ENCODE peak calls at places on chromosomes 11 and 22, in nine cellular contexts. One of them, this sample, is unnamed.

GRCh38 chr22:41927813-41928212 is 1.2 kb upstream of the TNFRSF13C start:
- DNase-seq in PC-3: no peak
- DNase-seq in SW480: no peak
- DNase-seq in stimulated activated CD8-positive, alpha-beta memory T cell treated with anti-CD3 and anti-CD28 coated beads, Interleukin-15, amount 100 ng/mL, for 1 hour: no peak
- DNase-seq in GM12865: no peak
- DNase-seq in effector CD4-positive, alpha-beta T cell: no peak
- DNase-seq in activated naive CD4-positive, alpha-beta T cell treated with anti-CD3 and anti-CD28 coated beads, Interleukin-2, amount 50 U/mL, for 16 hours: no peak
- DNase-seq in spleen: peak; percentile 67
- DNase-seq in progenitor cell of endocrine pancreas: no peak
- DNase-seq in this sample: no peak

GRCh38 chr11:2675540-2675939 is 24.3 kb downstream of the KCNQ1OT1 start:
- DNase-seq in PC-3: no peak
- DNase-seq in SW480: no peak
- DNase-seq in stimulated activated CD8-positive, alpha-beta memory T cell treated with anti-CD3 and anti-CD28 coated beads, Interleukin-15, amount 100 ng/mL, for 1 hour: no peak
- DNase-seq in GM12865: no peak
- DNase-seq in effector CD4-positive, alpha-beta T cell: no peak
- DNase-seq in activated naive CD4-positive, alpha-beta T cell treated with anti-CD3 and anti-CD28 coated beads, Interleukin-2, amount 50 U/mL, for 16 hours: no peak
- DNase-seq in spleen: peak; percentile 64
- DNase-seq in progenitor cell of endocrine pancreas: no peak
- DNase-seq in this sample: peak; percentile 45

GRCh38 chr11:126432065-126432461 is 76.6 kb downstream of the ST3GAL4 start:
- DNase-seq in PC-3: no peak
- DNase-seq in SW480: no peak
- DNase-seq in stimulated activated CD8-positive, alpha-beta memory T cell treated with anti-CD3 and anti-CD28 coated beads, Interleukin-15, amount 100 ng/mL, for 1 hour: no peak
- DNase-seq in GM12865: no peak
- DNase-seq in effector CD4-positive, alpha-beta T cell: no peak
- DNase-seq in activated naive CD4-positive, alpha-beta T cell treated with anti-CD3 and anti-CD28 coated beads, Interleukin-2, amount 50 U/mL, for 16 hours: no peak
- DNase-seq in spleen: no peak
- DNase-seq in progenitor cell of endocrine pancreas: no peak
- DNase-seq in this sample: no peak

GRCh38 chr11:75717608-75718403 is at the start of gene MOGAT2:
- DNase-seq in PC-3: no peak
- DNase-seq in SW480: no peak
- DNase-seq in stimulated activated CD8-positive, alpha-beta memory T cell treated with anti-CD3 and anti-CD28 coated beads, Interleukin-15, amount 100 ng/mL, for 1 hour: no peak
- DNase-seq in GM12865: no peak
- DNase-seq in effector CD4-positive, alpha-beta T cell: no peak
- DNase-seq in activated naive CD4-positive, alpha-beta T cell treated with anti-CD3 and anti-CD28 coated beads, Interleukin-2, amount 50 U/mL, for 16 hours: no peak
- DNase-seq in spleen: no peak
- DNase-seq in progenitor cell of endocrine pancreas: no peak
- DNase-seq in this sample: no peak

GRCh38 chr22:40019100-40019499 is 24.3 kb downstream of the FAM83F start:
- DNase-seq in PC-3: no peak
- DNase-seq in SW480: no peak
- DNase-seq in stimulated activated CD8-positive, alpha-beta memory T cell treated with anti-CD3 and anti-CD28 coated beads, Interleukin-15, amount 100 ng/mL, for 1 hour: no peak
- DNase-seq in GM12865: no peak
- DNase-seq in effector CD4-positive, alpha-beta T cell: no peak
- DNase-seq in activated naive CD4-positive, alpha-beta T cell treated with anti-CD3 and anti-CD28 coated beads, Interleukin-2, amount 50 U/mL, for 16 hours: no peak
- DNase-seq in spleen: no peak
- DNase-seq in progenitor cell of endocrine pancreas: no peak
- DNase-seq in this sample: no peak

GRCh38 chr11:108135845-108136599 is 14.7 kb downstream of the ACAT1 start:
- DNase-seq in PC-3: peak; percentile 57
- DNase-seq in SW480: no peak
- DNase-seq in stimulated activated CD8-positive, alpha-beta memory T cell treated with anti-CD3 and anti-CD28 coated beads, Interleukin-15, amount 100 ng/mL, for 1 hour: no peak
- DNase-seq in GM12865: peak; percentile 49
- DNase-seq in effector CD4-positive, alpha-beta T cell: no peak
- DNase-seq in activated naive CD4-positive, alpha-beta T cell treated with anti-CD3 and anti-CD28 coated beads, Interleukin-2, amount 50 U/mL, for 16 hours: peak; percentile 42
- DNase-seq in spleen: no peak
- DNase-seq in progenitor cell of endocrine pancreas: no peak
- DNase-seq in this sample: no peak

GRCh38 chr11:81497202-81497804 is 1236.4 kb downstream of the FAM181B start:
- DNase-seq in PC-3: peak; percentile 65
- DNase-seq in SW480: peak; percentile 39
- DNase-seq in stimulated activated CD8-positive, alpha-beta memory T cell treated with anti-CD3 and anti-CD28 coated beads, Interleukin-15, amount 100 ng/mL, for 1 hour: no peak
- DNase-seq in GM12865: peak; percentile 48
- DNase-seq in effector CD4-positive, alpha-beta T cell: no peak
- DNase-seq in activated naive CD4-positive, alpha-beta T cell treated with anti-CD3 and anti-CD28 coated beads, Interleukin-2, amount 50 U/mL, for 16 hours: no peak
- DNase-seq in spleen: no peak
- DNase-seq in progenitor cell of endocrine pancreas: no peak
- DNase-seq in this sample: peak; percentile 72

GRCh38 chr11:115222863-115223530 is 281.2 kb downstream of the CADM1 start:
- DNase-seq in PC-3: no peak
- DNase-seq in SW480: no peak
- DNase-seq in stimulated activated CD8-positive, alpha-beta memory T cell treated with anti-CD3 and anti-CD28 coated beads, Interleukin-15, amount 100 ng/mL, for 1 hour: no peak
- DNase-seq in GM12865: peak; percentile 59
- DNase-seq in effector CD4-positive, alpha-beta T cell: no peak
- DNase-seq in activated naive CD4-positive, alpha-beta T cell treated with anti-CD3 and anti-CD28 coated beads, Interleukin-2, amount 50 U/mL, for 16 hours: no peak
- DNase-seq in spleen: no peak
- DNase-seq in progenitor cell of endocrine pancreas: no peak
- DNase-seq in this sample: no peak

GRCh38 chr22:38750104-38750503 is 5.7 kb downstream of the SUN2 start:
- DNase-seq in PC-3: no peak
- DNase-seq in SW480: no peak
- DNase-seq in stimulated activated CD8-positive, alpha-beta memory T cell treated with anti-CD3 and anti-CD28 coated beads, Interleukin-15, amount 100 ng/mL, for 1 hour: no peak
- DNase-seq in GM12865: no peak
- DNase-seq in effector CD4-positive, alpha-beta T cell: no peak
- DNase-seq in activated naive CD4-positive, alpha-beta T cell treated with anti-CD3 and anti-CD28 coated beads, Interleukin-2, amount 50 U/mL, for 16 hours: no peak
- DNase-seq in spleen: no peak
- DNase-seq in progenitor cell of endocrine pancreas: no peak
- DNase-seq in this sample: no peak

GRCh38 chr11:29272019-29272654 is 744.7 kb downstream of the KCNA4 start:
- DNase-seq in PC-3: peak; percentile 45
- DNase-seq in SW480: peak; percentile 30
- DNase-seq in stimulated activated CD8-positive, alpha-beta memory T cell treated with anti-CD3 and anti-CD28 coated beads, Interleukin-15, amount 100 ng/mL, for 1 hour: no peak
- DNase-seq in GM12865: no peak
- DNase-seq in effector CD4-positive, alpha-beta T cell: no peak
- DNase-seq in activated naive CD4-positive, alpha-beta T cell treated with anti-CD3 and anti-CD28 coated beads, Interleukin-2, amount 50 U/mL, for 16 hours: no peak
- DNase-seq in spleen: no peak
- DNase-seq in progenitor cell of endocrine pancreas: no peak
- DNase-seq in this sample: no peak

GRCh38 chr11:130428692-130429681 is 578 bp upstream of the ADAMTS8 start:
- DNase-seq in PC-3: no peak
- DNase-seq in SW480: no peak
- DNase-seq in stimulated activated CD8-positive, alpha-beta memory T cell treated with anti-CD3 and anti-CD28 coated beads, Interleukin-15, amount 100 ng/mL, for 1 hour: no peak
- DNase-seq in GM12865: no peak
- DNase-seq in effector CD4-positive, alpha-beta T cell: no peak
- DNase-seq in activated naive CD4-positive, alpha-beta T cell treated with anti-CD3 and anti-CD28 coated beads, Interleukin-2, amount 50 U/mL, for 16 hours: no peak
- DNase-seq in spleen: no peak
- DNase-seq in progenitor cell of endocrine pancreas: no peak
- DNase-seq in this sample: no peak

GRCh38 chr22:11613898-11614755 is 3913.9 kb upstream of the OR11H1 start:
- DNase-seq in PC-3: no peak
- DNase-seq in SW480: no peak
- DNase-seq in stimulated activated CD8-positive, alpha-beta memory T cell treated with anti-CD3 and anti-CD28 coated beads, Interleukin-15, amount 100 ng/mL, for 1 hour: no peak
- DNase-seq in GM12865: no peak
- DNase-seq in effector CD4-positive, alpha-beta T cell: no peak
- DNase-seq in activated naive CD4-positive, alpha-beta T cell treated with anti-CD3 and anti-CD28 coated beads, Interleukin-2, amount 50 U/mL, for 16 hours: no peak
- DNase-seq in spleen: peak; percentile 56
- DNase-seq in progenitor cell of endocrine pancreas: no peak
- DNase-seq in this sample: no peak

GRCh38 chr11:107252429-107253161 is 205.0 kb downstream of the CWF19L2 start:
- DNase-seq in PC-3: no peak
- DNase-seq in SW480: no peak
- DNase-seq in stimulated activated CD8-positive, alpha-beta memory T cell treated with anti-CD3 and anti-CD28 coated beads, Interleukin-15, amount 100 ng/mL, for 1 hour: no peak
- DNase-seq in GM12865: peak; percentile 29
- DNase-seq in effector CD4-positive, alpha-beta T cell: no peak
- DNase-seq in activated naive CD4-positive, alpha-beta T cell treated with anti-CD3 and anti-CD28 coated beads, Interleukin-2, amount 50 U/mL, for 16 hours: no peak
- DNase-seq in spleen: no peak
- DNase-seq in progenitor cell of endocrine pancreas: no peak
- DNase-seq in this sample: no peak

GRCh38 chr11:11836676-11837231 is 5.0 kb upstream of the USP47 start:
- DNase-seq in PC-3: no peak
- DNase-seq in SW480: no peak
- DNase-seq in stimulated activated CD8-positive, alpha-beta memory T cell treated with anti-CD3 and anti-CD28 coated beads, Interleukin-15, amount 100 ng/mL, for 1 hour: no peak
- DNase-seq in GM12865: no peak
- DNase-seq in effector CD4-positive, alpha-beta T cell: no peak
- DNase-seq in activated naive CD4-positive, alpha-beta T cell treated with anti-CD3 and anti-CD28 coated beads, Interleukin-2, amount 50 U/mL, for 16 hours: no peak
- DNase-seq in spleen: no peak
- DNase-seq in progenitor cell of endocrine pancreas: no peak
- DNase-seq in this sample: no peak

GRCh38 chr11:24925091-24925490 is 428.2 kb downstream of the LUZP2 start:
- DNase-seq in PC-3: no peak
- DNase-seq in SW480: no peak
- DNase-seq in stimulated activated CD8-positive, alpha-beta memory T cell treated with anti-CD3 and anti-CD28 coated beads, Interleukin-15, amount 100 ng/mL, for 1 hour: no peak
- DNase-seq in GM12865: no peak
- DNase-seq in effector CD4-positive, alpha-beta T cell: no peak
- DNase-seq in activated naive CD4-positive, alpha-beta T cell treated with anti-CD3 and anti-CD28 coated beads, Interleukin-2, amount 50 U/mL, for 16 hours: no peak
- DNase-seq in spleen: no peak
- DNase-seq in progenitor cell of endocrine pancreas: no peak
- DNase-seq in this sample: no peak

GRCh38 chr11:11993814-11994213 is 14.6 kb downstream of the DKK3 start:
- DNase-seq in PC-3: peak; percentile 90
- DNase-seq in SW480: peak; percentile 84
- DNase-seq in stimulated activated CD8-positive, alpha-beta memory T cell treated with anti-CD3 and anti-CD28 coated beads, Interleukin-15, amount 100 ng/mL, for 1 hour: no peak
- DNase-seq in GM12865: no peak
- DNase-seq in effector CD4-positive, alpha-beta T cell: no peak
- DNase-seq in activated naive CD4-positive, alpha-beta T cell treated with anti-CD3 and anti-CD28 coated beads, Interleukin-2, amount 50 U/mL, for 16 hours: no peak
- DNase-seq in spleen: no peak
- DNase-seq in progenitor cell of endocrine pancreas: no peak
- DNase-seq in this sample: no peak

GRCh38 chr22:28594784-28595324 is 84.8 kb downstream of the TTC28 start:
- DNase-seq in PC-3: peak; percentile 61
- DNase-seq in SW480: peak; percentile 71
- DNase-seq in stimulated activated CD8-positive, alpha-beta memory T cell treated with anti-CD3 and anti-CD28 coated beads, Interleukin-15, amount 100 ng/mL, for 1 hour: no peak
- DNase-seq in GM12865: peak; percentile 59
- DNase-seq in effector CD4-positive, alpha-beta T cell: no peak
- DNase-seq in activated naive CD4-positive, alpha-beta T cell treated with anti-CD3 and anti-CD28 coated beads, Interleukin-2, amount 50 U/mL, for 16 hours: no peak
- DNase-seq in spleen: no peak
- DNase-seq in progenitor cell of endocrine pancreas: no peak
- DNase-seq in this sample: peak; percentile 87

GRCh38 chr11:60957188-60957587 is 5.2 kb upstream of the SLC15A3 start:
- DNase-seq in PC-3: no peak
- DNase-seq in SW480: no peak
- DNase-seq in stimulated activated CD8-positive, alpha-beta memory T cell treated with anti-CD3 and anti-CD28 coated beads, Interleukin-15, amount 100 ng/mL, for 1 hour: no peak
- DNase-seq in GM12865: no peak
- DNase-seq in effector CD4-positive, alpha-beta T cell: no peak
- DNase-seq in activated naive CD4-positive, alpha-beta T cell treated with anti-CD3 and anti-CD28 coated beads, Interleukin-2, amount 50 U/mL, for 16 hours: no peak
- DNase-seq in spleen: no peak
- DNase-seq in progenitor cell of endocrine pancreas: no peak
- DNase-seq in this sample: no peak

GRCh38 chr11:67522338-67522737 is 908 bp downstream of the CABP2 start:
- DNase-seq in PC-3: no peak
- DNase-seq in SW480: no peak
- DNase-seq in stimulated activated CD8-positive, alpha-beta memory T cell treated with anti-CD3 and anti-CD28 coated beads, Interleukin-15, amount 100 ng/mL, for 1 hour: no peak
- DNase-seq in GM12865: no peak
- DNase-seq in effector CD4-positive, alpha-beta T cell: no peak
- DNase-seq in activated naive CD4-positive, alpha-beta T cell treated with anti-CD3 and anti-CD28 coated beads, Interleukin-2, amount 50 U/mL, for 16 hours: no peak
- DNase-seq in spleen: no peak
- DNase-seq in progenitor cell of endocrine pancreas: no peak
- DNase-seq in this sample: no peak

GRCh38 chr11:914747-915493 is 4.3 kb upstream of the CHID1 start:
- DNase-seq in PC-3: no peak
- DNase-seq in SW480: no peak
- DNase-seq in stimulated activated CD8-positive, alpha-beta memory T cell treated with anti-CD3 and anti-CD28 coated beads, Interleukin-15, amount 100 ng/mL, for 1 hour: no peak
- DNase-seq in GM12865: no peak
- DNase-seq in effector CD4-positive, alpha-beta T cell: no peak
- DNase-seq in activated naive CD4-positive, alpha-beta T cell treated with anti-CD3 and anti-CD28 coated beads, Interleukin-2, amount 50 U/mL, for 16 hours: no peak
- DNase-seq in spleen: peak; percentile 92
- DNase-seq in progenitor cell of endocrine pancreas: no peak
- DNase-seq in this sample: no peak

GRCh38 chr22:35649026-35649553 is 844 bp downstream of the APOL6 start:
- DNase-seq in PC-3: no peak
- DNase-seq in SW480: no peak
- DNase-seq in stimulated activated CD8-positive, alpha-beta memory T cell treated with anti-CD3 and anti-CD28 coated beads, Interleukin-15, amount 100 ng/mL, for 1 hour: no peak
- DNase-seq in GM12865: no peak
- DNase-seq in effector CD4-positive, alpha-beta T cell: no peak
- DNase-seq in activated naive CD4-positive, alpha-beta T cell treated with anti-CD3 and anti-CD28 coated beads, Interleukin-2, amount 50 U/mL, for 16 hours: no peak
- DNase-seq in spleen: no peak
- DNase-seq in progenitor cell of endocrine pancreas: no peak
- DNase-seq in this sample: no peak

GRCh38 chr11:118917488-118918127 is 8.1 kb downstream of the BCL9L start:
- DNase-seq in PC-3: peak; percentile 52
- DNase-seq in SW480: peak; percentile 94
- DNase-seq in stimulated activated CD8-positive, alpha-beta memory T cell treated with anti-CD3 and anti-CD28 coated beads, Interleukin-15, amount 100 ng/mL, for 1 hour: no peak
- DNase-seq in GM12865: no peak
- DNase-seq in effector CD4-positive, alpha-beta T cell: peak; percentile 54
- DNase-seq in activated naive CD4-positive, alpha-beta T cell treated with anti-CD3 and anti-CD28 coated beads, Interleukin-2, amount 50 U/mL, for 16 hours: peak; percentile 59
- DNase-seq in spleen: peak; percentile 85
- DNase-seq in progenitor cell of endocrine pancreas: no peak
- DNase-seq in this sample: no peak

GRCh38 chr11:120061036-120061760 is 76.7 kb downstream of the TRIM29 start:
- DNase-seq in PC-3: no peak
- DNase-seq in SW480: peak; percentile 68
- DNase-seq in stimulated activated CD8-positive, alpha-beta memory T cell treated with anti-CD3 and anti-CD28 coated beads, Interleukin-15, amount 100 ng/mL, for 1 hour: no peak
- DNase-seq in GM12865: no peak
- DNase-seq in effector CD4-positive, alpha-beta T cell: no peak
- DNase-seq in activated naive CD4-positive, alpha-beta T cell treated with anti-CD3 and anti-CD28 coated beads, Interleukin-2, amount 50 U/mL, for 16 hours: no peak
- DNase-seq in spleen: no peak
- DNase-seq in progenitor cell of endocrine pancreas: no peak
- DNase-seq in this sample: no peak

GRCh38 chr11:112453601-112454577 is 193.2 kb upstream of the PLET1 start:
- DNase-seq in PC-3: peak; percentile 60
- DNase-seq in SW480: peak; percentile 11
- DNase-seq in stimulated activated CD8-positive, alpha-beta memory T cell treated with anti-CD3 and anti-CD28 coated beads, Interleukin-15, amount 100 ng/mL, for 1 hour: no peak
- DNase-seq in GM12865: peak; percentile 48
- DNase-seq in effector CD4-positive, alpha-beta T cell: no peak
- DNase-seq in activated naive CD4-positive, alpha-beta T cell treated with anti-CD3 and anti-CD28 coated beads, Interleukin-2, amount 50 U/mL, for 16 hours: peak; percentile 26
- DNase-seq in spleen: no peak
- DNase-seq in progenitor cell of endocrine pancreas: no peak
- DNase-seq in this sample: peak; percentile 37

GRCh38 chr22:42249831-42250230 is 20.6 kb downstream of the TCF20 start:
- DNase-seq in PC-3: no peak
- DNase-seq in SW480: no peak
- DNase-seq in stimulated activated CD8-positive, alpha-beta memory T cell treated with anti-CD3 and anti-CD28 coated beads, Interleukin-15, amount 100 ng/mL, for 1 hour: no peak
- DNase-seq in GM12865: no peak
- DNase-seq in effector CD4-positive, alpha-beta T cell: no peak
- DNase-seq in activated naive CD4-positive, alpha-beta T cell treated with anti-CD3 and anti-CD28 coated beads, Interleukin-2, amount 50 U/mL, for 16 hours: no peak
- DNase-seq in spleen: no peak
- DNase-seq in progenitor cell of endocrine pancreas: no peak
- DNase-seq in this sample: no peak

GRCh38 chr11:110971110-110971509 is 258.9 kb upstream of the ARHGAP20 start:
- DNase-seq in PC-3: peak; percentile 16
- DNase-seq in SW480: peak; percentile 53
- DNase-seq in stimulated activated CD8-positive, alpha-beta memory T cell treated with anti-CD3 and anti-CD28 coated beads, Interleukin-15, amount 100 ng/mL, for 1 hour: no peak
- DNase-seq in GM12865: no peak
- DNase-seq in effector CD4-positive, alpha-beta T cell: no peak
- DNase-seq in activated naive CD4-positive, alpha-beta T cell treated with anti-CD3 and anti-CD28 coated beads, Interleukin-2, amount 50 U/mL, for 16 hours: no peak
- DNase-seq in spleen: no peak
- DNase-seq in progenitor cell of endocrine pancreas: no peak
- DNase-seq in this sample: no peak

GRCh38 chr11:41379084-41379483 is 80.4 kb downstream of the LRRC4C start:
- DNase-seq in PC-3: no peak
- DNase-seq in SW480: no peak
- DNase-seq in stimulated activated CD8-positive, alpha-beta memory T cell treated with anti-CD3 and anti-CD28 coated beads, Interleukin-15, amount 100 ng/mL, for 1 hour: no peak
- DNase-seq in GM12865: no peak
- DNase-seq in effector CD4-positive, alpha-beta T cell: no peak
- DNase-seq in activated naive CD4-positive, alpha-beta T cell treated with anti-CD3 and anti-CD28 coated beads, Interleukin-2, amount 50 U/mL, for 16 hours: no peak
- DNase-seq in spleen: no peak
- DNase-seq in progenitor cell of endocrine pancreas: no peak
- DNase-seq in this sample: peak; percentile 57

GRCh38 chr11:117877120-117877784 is 794 bp upstream of the FXYD6 start:
- DNase-seq in PC-3: no peak
- DNase-seq in SW480: no peak
- DNase-seq in stimulated activated CD8-positive, alpha-beta memory T cell treated with anti-CD3 and anti-CD28 coated beads, Interleukin-15, amount 100 ng/mL, for 1 hour: no peak
- DNase-seq in GM12865: no peak
- DNase-seq in effector CD4-positive, alpha-beta T cell: no peak
- DNase-seq in activated naive CD4-positive, alpha-beta T cell treated with anti-CD3 and anti-CD28 coated beads, Interleukin-2, amount 50 U/mL, for 16 hours: no peak
- DNase-seq in spleen: no peak
- DNase-seq in progenitor cell of endocrine pancreas: no peak
- DNase-seq in this sample: peak; percentile 33

This sample was measured in left kidney.